ENCODE peak calls at places on chromosomes 2 and 18, in eight cellular contexts. One of them, this sample, is unnamed.

GRCh38 chr2:80326861-80327260 is 22.3 kb upstream of the LRRTM1 start:
- DNase-seq in Peyer's patch: no peak
- DNase-seq in fibroblast of mammary gland: no peak
- DNase-seq in lower lobe of right lung: no peak
- DNase-seq in OCI-LY7: no peak
- DNase-seq in tibial nerve: no peak
- DNase-seq in fibroblast of lung: no peak
- DNase-seq in brain microvascular endothelial cell: no peak
- DNase-seq in this sample: no peak

GRCh38 chr2:207122914-207123744 is 42.6 kb downstream of the KLF7 start:
- DNase-seq in Peyer's patch: no peak
- DNase-seq in fibroblast of mammary gland: no peak
- DNase-seq in lower lobe of right lung: no peak
- DNase-seq in OCI-LY7: no peak
- DNase-seq in tibial nerve: no peak
- DNase-seq in fibroblast of lung: no peak
- DNase-seq in brain microvascular endothelial cell: no peak
- DNase-seq in this sample: no peak

GRCh38 chr2:102245266-102246151 is 58.7 kb downstream of the IL1RL2 start:
- DNase-seq in Peyer's patch: no peak
- DNase-seq in fibroblast of mammary gland: peak
- DNase-seq in lower lobe of right lung: no peak
- DNase-seq in OCI-LY7: no peak
- DNase-seq in tibial nerve: no peak
- DNase-seq in fibroblast of lung: peak
- DNase-seq in brain microvascular endothelial cell: no peak
- DNase-seq in this sample: no peak

GRCh38 chr2:133952420-133952819 is 301.5 kb upstream of the MGAT5 start:
- DNase-seq in Peyer's patch: no peak
- DNase-seq in fibroblast of mammary gland: no peak
- DNase-seq in lower lobe of right lung: no peak
- DNase-seq in OCI-LY7: no peak
- DNase-seq in tibial nerve: no peak
- DNase-seq in fibroblast of lung: no peak
- DNase-seq in brain microvascular endothelial cell: no peak
- DNase-seq in this sample: no peak

GRCh38 chr18:34258176-34258575 is 33.5 kb upstream of the NOL4 start:
- DNase-seq in Peyer's patch: no peak
- DNase-seq in fibroblast of mammary gland: no peak
- DNase-seq in lower lobe of right lung: no peak
- DNase-seq in OCI-LY7: no peak
- DNase-seq in tibial nerve: no peak
- DNase-seq in fibroblast of lung: no peak
- DNase-seq in brain microvascular endothelial cell: no peak
- DNase-seq in this sample: no peak

GRCh38 chr2:43333656-43334144 is 107.3 kb upstream of the ZFP36L2 start:
- DNase-seq in Peyer's patch: no peak
- DNase-seq in fibroblast of mammary gland: peak
- DNase-seq in lower lobe of right lung: no peak
- DNase-seq in OCI-LY7: no peak
- DNase-seq in tibial nerve: no peak
- DNase-seq in fibroblast of lung: peak
- DNase-seq in brain microvascular endothelial cell: peak
- DNase-seq in this sample: no peak

GRCh38 chr18:22678486-22678885 is 254.6 kb upstream of the RBBP8 start:
- DNase-seq in Peyer's patch: no peak
- DNase-seq in fibroblast of mammary gland: no peak
- DNase-seq in lower lobe of right lung: no peak
- DNase-seq in OCI-LY7: no peak
- DNase-seq in tibial nerve: no peak
- DNase-seq in fibroblast of lung: no peak
- DNase-seq in brain microvascular endothelial cell: no peak
- DNase-seq in this sample: no peak

GRCh38 chr2:174681099-174681982 is 82.9 kb downstream of the CHRNA1 start:
- DNase-seq in Peyer's patch: no peak
- DNase-seq in fibroblast of mammary gland: peak
- DNase-seq in lower lobe of right lung: no peak
- DNase-seq in OCI-LY7: no peak
- DNase-seq in tibial nerve: no peak
- DNase-seq in fibroblast of lung: peak
- DNase-seq in brain microvascular endothelial cell: no peak
- DNase-seq in this sample: no peak

GRCh38 chr2:225040862-225041209 is 1.4 kb downstream of the DOCK10 start:
- DNase-seq in Peyer's patch: peak
- DNase-seq in fibroblast of mammary gland: peak
- DNase-seq in lower lobe of right lung: no peak
- DNase-seq in OCI-LY7: peak
- DNase-seq in tibial nerve: no peak
- DNase-seq in fibroblast of lung: peak
- DNase-seq in brain microvascular endothelial cell: no peak
- DNase-seq in this sample: no peak
- H3K4me3 ChIP-seq in Peyer's patch: peak
- H3K4me3 ChIP-seq in fibroblast of mammary gland: peak
- H3K4me3 ChIP-seq in lower lobe of right lung: peak
- H3K4me3 ChIP-seq in OCI-LY7: peak
- H3K4me3 ChIP-seq in tibial nerve: peak
- H3K4me3 ChIP-seq in fibroblast of lung: peak
- H3K4me3 ChIP-seq in brain microvascular endothelial cell: peak
- H3K4me3 ChIP-seq in this sample: no peak

GRCh38 chr2:101151859-101152194 is 645 bp upstream of the TBC1D8 start:
- DNase-seq in Peyer's patch: no peak
- DNase-seq in fibroblast of mammary gland: no peak
- DNase-seq in lower lobe of right lung: no peak
- DNase-seq in OCI-LY7: no peak
- DNase-seq in tibial nerve: no peak
- DNase-seq in fibroblast of lung: no peak
- DNase-seq in brain microvascular endothelial cell: no peak
- DNase-seq in this sample: no peak

GRCh38 chr2:101153077-101153707 is 2.0 kb upstream of the TBC1D8 start:
- DNase-seq in Peyer's patch: no peak
- DNase-seq in fibroblast of mammary gland: no peak
- DNase-seq in lower lobe of right lung: no peak
- DNase-seq in OCI-LY7: no peak
- DNase-seq in tibial nerve: no peak
- DNase-seq in fibroblast of lung: no peak
- DNase-seq in brain microvascular endothelial cell: no peak
- DNase-seq in this sample: no peak

GRCh38 chr2:101153811-101154210 is 2.6 kb upstream of the TBC1D8 start:
- DNase-seq in Peyer's patch: no peak
- DNase-seq in fibroblast of mammary gland: no peak
- DNase-seq in lower lobe of right lung: no peak
- DNase-seq in OCI-LY7: no peak
- DNase-seq in tibial nerve: no peak
- DNase-seq in fibroblast of lung: no peak
- DNase-seq in brain microvascular endothelial cell: no peak
- DNase-seq in this sample: no peak

GRCh38 chr2:101151141-101151858 is at the start of gene TBC1D8:
- DNase-seq in Peyer's patch: peak
- DNase-seq in fibroblast of mammary gland: peak
- DNase-seq in lower lobe of right lung: peak
- DNase-seq in OCI-LY7: peak
- DNase-seq in tibial nerve: peak
- DNase-seq in fibroblast of lung: peak
- DNase-seq in brain microvascular endothelial cell: peak
- DNase-seq in this sample: peak

DNA sequence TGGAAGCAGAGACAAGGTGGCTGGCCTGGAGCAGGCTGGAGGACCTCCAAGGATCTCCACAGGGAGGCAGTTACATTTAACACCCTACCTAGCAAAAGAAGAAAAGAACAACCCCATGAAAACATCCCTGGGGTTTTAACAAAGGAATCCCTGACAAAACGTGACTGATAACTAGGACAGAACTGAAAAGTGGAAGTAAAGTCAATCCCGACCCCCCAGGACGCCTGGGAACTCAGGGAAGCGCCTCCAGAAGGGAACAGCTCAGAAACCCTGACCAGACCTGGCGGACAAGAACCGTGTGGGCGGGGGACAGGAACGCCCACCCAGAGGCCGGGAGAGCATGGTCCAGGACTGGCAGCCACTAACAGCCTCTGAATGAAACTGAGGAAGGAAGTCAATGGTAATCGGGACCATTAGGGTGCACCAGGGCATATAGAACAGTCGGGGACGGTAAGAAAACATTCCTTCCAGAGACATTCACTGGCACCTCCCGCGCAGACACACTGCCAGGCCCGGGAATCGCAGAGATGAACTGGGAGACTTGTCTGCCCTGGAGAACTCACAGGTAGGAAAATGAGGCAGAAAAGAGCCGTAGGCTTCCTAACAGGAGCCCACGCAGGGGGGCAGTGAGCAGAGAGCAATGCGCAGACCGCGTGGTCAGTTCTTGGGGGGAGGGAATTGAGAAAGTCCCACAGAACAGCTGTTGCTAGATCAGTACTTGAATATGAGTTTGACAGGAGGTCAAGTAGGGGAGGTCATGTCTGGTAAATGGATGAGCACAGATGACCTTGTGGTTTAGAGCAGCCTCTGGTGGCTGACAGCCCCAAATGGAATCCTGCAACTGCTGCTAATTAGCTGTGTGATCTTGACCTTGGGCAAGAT is 1.3 kb upstream of the TBC1D8 start:
- DNase-seq in Peyer's patch: peak
- DNase-seq in fibroblast of mammary gland: peak
- DNase-seq in lower lobe of right lung: no peak
- DNase-seq in OCI-LY7: peak
- DNase-seq in tibial nerve: no peak
- DNase-seq in fibroblast of lung: peak
- DNase-seq in brain microvascular endothelial cell: no peak
- DNase-seq in this sample: peak
- H3K4me3 ChIP-seq in Peyer's patch: peak
- H3K4me3 ChIP-seq in fibroblast of mammary gland: peak
- H3K4me3 ChIP-seq in lower lobe of right lung: peak
- H3K4me3 ChIP-seq in OCI-LY7: peak
- H3K4me3 ChIP-seq in tibial nerve: peak
- H3K4me3 ChIP-seq in fibroblast of lung: peak
- H3K4me3 ChIP-seq in brain microvascular endothelial cell: peak
- H3K4me3 ChIP-seq in this sample: no peak

GRCh38 chr2:120400546-120400945 is 54.6 kb downstream of the INHBB start:
- DNase-seq in Peyer's patch: no peak
- DNase-seq in fibroblast of mammary gland: no peak
- DNase-seq in lower lobe of right lung: no peak
- DNase-seq in OCI-LY7: no peak
- DNase-seq in tibial nerve: no peak
- DNase-seq in fibroblast of lung: no peak
- DNase-seq in brain microvascular endothelial cell: no peak
- DNase-seq in this sample: peak

GRCh38 chr2:120397362-120397811 is 51.5 kb downstream of the INHBB start:
- DNase-seq in Peyer's patch: no peak
- DNase-seq in fibroblast of mammary gland: no peak
- DNase-seq in lower lobe of right lung: no peak
- DNase-seq in OCI-LY7: no peak
- DNase-seq in tibial nerve: no peak
- DNase-seq in fibroblast of lung: no peak
- DNase-seq in brain microvascular endothelial cell: no peak
- DNase-seq in this sample: no peak

GRCh38 chr2:120399889-120400240 is 53.9 kb downstream of the INHBB start:
- DNase-seq in Peyer's patch: no peak
- DNase-seq in fibroblast of mammary gland: no peak
- DNase-seq in lower lobe of right lung: no peak
- DNase-seq in OCI-LY7: no peak
- DNase-seq in tibial nerve: no peak
- DNase-seq in fibroblast of lung: no peak
- DNase-seq in brain microvascular endothelial cell: no peak
- DNase-seq in this sample: no peak

GRCh38 chr2:120398051-120398960 is 52.4 kb downstream of the INHBB start:
- DNase-seq in Peyer's patch: no peak
- DNase-seq in fibroblast of mammary gland: no peak
- DNase-seq in lower lobe of right lung: no peak
- DNase-seq in OCI-LY7: no peak
- DNase-seq in tibial nerve: no peak
- DNase-seq in fibroblast of lung: no peak
- DNase-seq in brain microvascular endothelial cell: peak
- DNase-seq in this sample: no peak

DNA sequence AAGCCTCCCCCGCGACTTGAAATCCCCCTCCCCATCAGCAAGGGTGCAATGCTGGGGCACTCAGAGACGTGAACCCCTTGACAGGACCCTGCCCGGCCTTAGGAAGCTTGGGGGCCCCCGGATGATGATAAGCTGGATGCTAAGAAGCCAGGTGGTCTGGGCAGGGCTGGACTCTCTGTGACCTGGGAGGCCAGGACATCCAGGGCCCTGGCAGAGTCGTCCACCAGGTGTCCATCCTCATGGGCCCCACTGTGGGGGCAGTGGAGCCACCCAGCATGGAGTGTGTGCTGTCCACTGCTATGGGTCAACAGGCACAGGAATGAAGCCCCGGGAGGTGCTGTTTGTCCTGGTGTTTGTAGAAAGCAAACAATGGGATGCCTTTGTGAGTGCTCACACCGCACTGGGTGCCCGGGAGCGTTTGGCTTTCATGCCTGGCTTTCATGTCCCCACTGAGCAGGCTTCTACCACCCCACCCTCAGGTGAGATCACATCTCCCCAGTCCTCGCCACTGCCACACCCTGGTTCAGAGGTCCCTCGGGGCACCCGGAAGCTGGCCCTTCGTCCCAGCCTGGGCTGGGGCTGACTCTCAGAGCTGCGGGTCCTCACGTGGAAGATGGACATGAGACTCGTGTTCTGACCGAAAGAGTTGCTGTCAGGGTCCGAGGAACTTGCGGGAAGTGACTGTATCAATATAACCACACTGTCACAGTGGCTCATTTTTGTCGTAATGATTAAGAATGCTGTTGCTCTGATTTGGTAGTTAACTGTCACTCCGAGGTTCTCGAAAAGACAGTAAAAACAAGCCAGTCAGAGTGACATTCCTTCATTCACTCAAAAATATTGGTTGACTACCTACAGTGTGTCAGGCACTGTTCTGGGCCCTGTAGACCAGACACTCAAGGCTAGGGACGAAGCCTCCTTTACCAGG is 53.3 kb downstream of the INHBB start:
- DNase-seq in Peyer's patch: no peak
- DNase-seq in fibroblast of mammary gland: no peak
- DNase-seq in lower lobe of right lung: no peak
- DNase-seq in OCI-LY7: no peak
- DNase-seq in tibial nerve: no peak
- DNase-seq in fibroblast of lung: no peak
- DNase-seq in brain microvascular endothelial cell: no peak
- DNase-seq in this sample: no peak
- H3K4me3 ChIP-seq in Peyer's patch: no peak
- H3K4me3 ChIP-seq in fibroblast of mammary gland: no peak
- H3K4me3 ChIP-seq in lower lobe of right lung: no peak
- H3K4me3 ChIP-seq in OCI-LY7: no peak
- H3K4me3 ChIP-seq in tibial nerve: no peak
- H3K4me3 ChIP-seq in fibroblast of lung: no peak
- H3K4me3 ChIP-seq in brain microvascular endothelial cell: no peak
- H3K4me3 ChIP-seq in this sample: no peak

GRCh38 chr18:46815661-46816060 is 58.8 kb upstream of the ST8SIA5 start:
- DNase-seq in Peyer's patch: no peak
- DNase-seq in fibroblast of mammary gland: no peak
- DNase-seq in lower lobe of right lung: no peak
- DNase-seq in OCI-LY7: no peak
- DNase-seq in tibial nerve: no peak
- DNase-seq in fibroblast of lung: no peak
- DNase-seq in brain microvascular endothelial cell: no peak
- DNase-seq in this sample: no peak

GRCh38 chr18:46821856-46822711 is 65.2 kb upstream of the ST8SIA5 start:
- DNase-seq in Peyer's patch: no peak
- DNase-seq in fibroblast of mammary gland: no peak
- DNase-seq in lower lobe of right lung: no peak
- DNase-seq in OCI-LY7: no peak
- DNase-seq in tibial nerve: no peak
- DNase-seq in fibroblast of lung: no peak
- DNase-seq in brain microvascular endothelial cell: no peak
- DNase-seq in this sample: no peak

DNA sequence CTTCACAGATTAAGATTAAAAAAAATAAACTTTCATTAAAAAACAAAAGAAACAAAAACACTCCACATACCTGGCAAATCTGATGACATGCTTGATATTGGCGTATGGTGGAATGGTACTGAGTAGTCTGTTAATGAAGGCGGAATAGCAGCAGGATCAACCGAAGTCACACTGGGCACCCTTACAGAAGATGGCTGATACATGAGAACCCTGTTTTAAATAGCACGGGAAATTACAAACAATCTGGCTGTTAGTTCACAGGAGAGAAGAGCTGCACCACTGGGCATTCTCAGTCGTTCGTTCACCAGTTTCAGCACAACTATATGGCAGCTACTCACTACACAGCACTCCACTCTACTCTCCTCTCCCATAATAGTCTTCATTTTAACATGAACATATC is 64.0 kb upstream of the ST8SIA5 start:
- DNase-seq in Peyer's patch: no peak
- DNase-seq in fibroblast of mammary gland: no peak
- DNase-seq in lower lobe of right lung: no peak
- DNase-seq in OCI-LY7: no peak
- DNase-seq in tibial nerve: no peak
- DNase-seq in fibroblast of lung: no peak
- DNase-seq in brain microvascular endothelial cell: no peak
- DNase-seq in this sample: no peak
- H3K4me3 ChIP-seq in Peyer's patch: no peak
- H3K4me3 ChIP-seq in fibroblast of mammary gland: no peak
- H3K4me3 ChIP-seq in lower lobe of right lung: no peak
- H3K4me3 ChIP-seq in OCI-LY7: no peak
- H3K4me3 ChIP-seq in tibial nerve: no peak
- H3K4me3 ChIP-seq in fibroblast of lung: no peak
- H3K4me3 ChIP-seq in brain microvascular endothelial cell: no peak
- H3K4me3 ChIP-seq in this sample: no peak